ENCODE peak calls at places on chromosomes 6 and 20, in eight cellular contexts. N, D, F, Q, E, R, C and U are unnamed samples.

GRCh38 chr6:1622220-1622841 is 12.6 kb downstream of the FOXC1 start:
- DNase-seq in N (no peak), D (no peak), F (no peak), Q (no peak), E (no peak), R (no peak), C (no peak), U (no peak)

GRCh38 chr20:63896136-63896890 is 1.4 kb downstream of the DNAJC5 start:
- DNase-seq in N (peak; percentile 87), D (no peak), F (peak; percentile 81), Q (peak; percentile 57), E (peak; percentile 81), R (peak; percentile 67), C (peak; percentile 46), U (peak; percentile 69)

GRCh38 chr6:113364781-113365545 is 492.2 kb upstream of the MARCKS start:
- DNase-seq in N (peak; percentile 26), D (no peak), F (no peak), Q (no peak), E (no peak), R (peak; percentile 67), C (peak; percentile 62), U (no peak)

GRCh38 chr20:20463933-20464374 is 96.0 kb downstream of the INSM1 start:
- DNase-seq in N (no peak), D (no peak), F (no peak), Q (no peak), E (no peak), R (peak; percentile 5), C (no peak), U (no peak)

GRCh38 chr20:45791668-45792512 is at the start of the genes DNTTIP1 and WFDC3:
- DNase-seq in N (peak; percentile 94), D (peak; percentile 90), F (peak; percentile 92), Q (peak; percentile 96), E (peak; percentile 93), R (peak; percentile 97), C (peak; percentile 85), U (peak; percentile 95)

GRCh38 chr6:55659304-55659703 is 80.3 kb upstream of the HMGCLL1 start:
- DNase-seq in N (no peak), D (no peak), F (no peak), Q (no peak), E (no peak), R (no peak), C (no peak), U (no peak)

GRCh38 chr6:106149472-106150069 is 63.4 kb downstream of the PRDM1 start:
- DNase-seq in N (no peak), D (no peak), F (no peak), Q (no peak), E (no peak), R (no peak), C (no peak), U (no peak)

GRCh38 chr6:147774856-147775255 is 266.4 kb downstream of the SAMD5 start:
- DNase-seq in N (peak; percentile 20), D (no peak), F (no peak), Q (no peak), E (no peak), R (no peak), C (no peak), U (no peak)

GRCh38 chr20:57788936-57789613 is 79.3 kb upstream of the PMEPA1 start:
- DNase-seq in N (no peak), D (no peak), F (no peak), Q (no peak), E (no peak), R (no peak), C (no peak), U (no peak)

GRCh38 chr6:7542878-7543394 is 1.5 kb downstream of the DSP start:
- DNase-seq in N (peak; percentile 93), D (no peak), F (peak; percentile 85), Q (peak; percentile 59), E (peak; percentile 89), R (peak; percentile 96), C (peak; percentile 41), U (peak; percentile 86)

GRCh38 chr6:166614589-166614988 is 12.5 kb downstream of the RPS6KA2 start:
- DNase-seq in N (no peak), D (no peak), F (no peak), Q (no peak), E (no peak), R (no peak), C (no peak), U (no peak)

GRCh38 chr6:15588966-15589634 is 73.7 kb downstream of the DTNBP1 start:
- DNase-seq in N (no peak), D (no peak), F (no peak), Q (no peak), E (no peak), R (peak; percentile 93), C (peak; percentile 92), U (no peak)

GRCh38 chr6:33414592-33415271 is 3.2 kb downstream of the CUTA start:
- DNase-seq in N (no peak), D (no peak), F (no peak), Q (no peak), E (no peak), R (peak; percentile 59), C (no peak), U (no peak)

GRCh38 chr20:13877789-13878188 is 93.0 kb downstream of the NDUFAF5 start:
- DNase-seq in N (no peak), D (no peak), F (no peak), Q (no peak), E (no peak), R (no peak), C (no peak), U (no peak)

GRCh38 chr6:47168176-47168575 is 126.0 kb upstream of the ADGRF1 start:
- DNase-seq in N (peak; percentile 52), D (no peak), F (peak; percentile 34), Q (peak; percentile 65), E (peak; percentile 16), R (peak; percentile 95), C (peak; percentile 98), U (no peak)

GRCh38 chr20:19779634-19780033 is 21.6 kb downstream of the RIN2 start:
- DNase-seq in N (no peak), D (no peak), F (no peak), Q (no peak), E (no peak), R (no peak), C (no peak), U (no peak)

GRCh38 chr6:43776115-43776798 is 6.2 kb downstream of the VEGFA start:
- DNase-seq in N (no peak), D (no peak), F (peak; percentile 78), Q (no peak), E (peak; percentile 79), R (no peak), C (no peak), U (peak; percentile 35)

GRCh38 chr6:5036309-5036708 is 32.5 kb upstream of the RPP40 start:
- DNase-seq in N (peak; percentile 64), D (no peak), F (no peak), Q (no peak), E (peak; percentile 35), R (peak; percentile 86), C (peak; percentile 67), U (no peak)

GRCh38 chr20:53829086-53829703 is 235.6 kb upstream of the ZNF217 start:
- DNase-seq in N (no peak), D (no peak), F (no peak), Q (no peak), E (peak; percentile 39), R (peak; percentile 99), C (peak; percentile 97), U (no peak)

GRCh38 chr20:38161412-38161774 is 3.7 kb downstream of the TGM2 start:
- DNase-seq in N (no peak), D (no peak), F (no peak), Q (no peak), E (no peak), R (no peak), C (no peak), U (no peak)
- H3K4me3 ChIP-seq in N (no peak overlapping the region), D (no peak overlapping the region), F (no peak overlapping the region), Q (no peak overlapping the region), E (no peak overlapping the region), R (no peak overlapping the region), C (no peak overlapping the region), U (no peak overlapping the region)

GRCh38 chr20:51531712-51532456 is 10.6 kb downstream of the NFATC2 start:
- DNase-seq in N (no peak), D (no peak), F (no peak), Q (no peak), E (no peak), R (no peak), C (no peak), U (no peak)
- H3K4me1 ChIP-seq in N (peaks cover 22% of the 10 kb centered on the region), D (peaks cover 95% of the 10 kb centered on the region), F (peaks cover 96% of the 10 kb centered on the region), Q (peaks cover 11% of the 10 kb centered on the region), E (no peaks in the 10 kb centered on the region), R (peaks cover 20% of the 10 kb centered on the region), C (peaks cover 21% of the 10 kb centered on the region), U (no peaks in the 10 kb centered on the region)

GRCh38 chr6:29976253-29976587 is 33.9 kb downstream of the HLA-A start:
- DNase-seq in N (no peak), D (no peak), F (no peak), Q (no peak), E (no peak), R (no peak), C (no peak), U (no peak)

GRCh38 chr6:29977425-29977727 is 35.0 kb downstream of the HLA-A start:
- DNase-seq in N (no peak), D (no peak), F (no peak), Q (no peak), E (no peak), R (no peak), C (no peak), U (no peak)

GRCh38 chr6:29975561-29975907 is 33.2 kb downstream of the HLA-A start:
- DNase-seq in N (no peak), D (no peak), F (no peak), Q (no peak), E (no peak), R (no peak), C (no peak), U (no peak)

GRCh38 chr6:29976588-29977424 is 34.5 kb downstream of the HLA-A start:
- DNase-seq in N (peak; percentile 77), D (peak; percentile 76), F (peak; percentile 84), Q (peak; percentile 93), E (peak; percentile 93), R (peak; percentile 92), C (peak; percentile 72), U (peak; percentile 87)

GRCh38 chr6:29974901-29975560 is 32.7 kb downstream of the HLA-A start:
- DNase-seq in N (no peak), D (no peak), F (no peak), Q (no peak), E (no peak), R (no peak), C (no peak), U (no peak)
- H3K4me3 ChIP-seq in N (no peak overlapping the region), D (peak overlapping the region; percentile 32), F (peak overlapping the region; percentile 53), Q (peak overlapping the region; percentile 44), E (peak overlapping the region; percentile 3), R (no peak overlapping the region), C (no peak overlapping the region), U (no peak overlapping the region)

DNA sequence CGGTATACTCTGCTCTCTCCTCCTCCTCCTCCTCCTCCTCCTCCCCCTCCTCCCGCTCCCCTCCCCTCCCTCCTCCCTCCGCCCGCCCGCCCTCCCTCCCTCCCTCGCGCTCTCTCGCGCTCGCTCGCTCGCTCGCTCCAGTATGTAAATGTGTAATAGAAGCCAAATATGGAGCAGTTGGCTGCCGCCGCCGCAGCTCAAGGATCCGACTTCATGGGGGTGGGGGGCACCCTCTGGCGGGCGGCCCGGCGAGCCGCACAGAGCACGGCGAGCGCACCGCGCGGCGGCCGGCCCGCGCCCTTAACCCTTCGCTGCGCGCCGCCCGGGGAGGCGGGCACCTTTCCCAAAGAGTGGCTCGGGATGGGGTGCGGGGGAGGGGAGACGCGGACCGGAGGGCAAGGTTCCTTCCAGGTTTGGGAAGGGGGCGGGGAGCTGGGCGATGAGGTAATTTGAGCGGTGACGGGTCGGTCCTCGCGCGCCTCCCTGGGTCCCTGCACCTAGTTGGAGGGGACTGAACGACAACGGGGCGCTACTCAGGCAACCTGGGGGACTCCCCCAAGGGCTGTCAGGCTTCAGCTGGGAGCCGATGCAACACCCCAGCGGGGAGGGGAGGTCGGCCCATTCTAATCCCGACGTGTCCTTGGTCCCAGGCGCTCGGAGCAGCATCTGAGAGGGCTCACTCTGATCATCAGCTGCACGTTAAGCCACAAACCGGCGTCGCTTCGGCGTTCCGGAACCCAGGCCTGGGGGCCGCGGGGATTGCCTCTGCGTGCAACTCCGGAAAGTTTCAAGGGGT is 407 bp upstream of the ATXN1 start:
- DNase-seq in N (peak; percentile 92), D (peak; percentile 83), F (peak; percentile 89), Q (peak; percentile 85), E (peak; percentile 92), R (peak; percentile 95), C (peak; percentile 91), U (peak; percentile 91)
- H3K4me1 ChIP-seq in N (peaks cover 45% of the 10 kb centered on the region), D (peaks cover 30% of the 10 kb centered on the region), F (peaks cover 60% of the 10 kb centered on the region), Q (no peaks in the 10 kb centered on the region), E (peaks cover 33% of the 10 kb centered on the region), R (peaks cover 49% of the 10 kb centered on the region), C (peaks cover 5% of the 10 kb centered on the region), U (peaks cover 18% of the 10 kb centered on the region)